ENCODE peak calls at places on chromosomes 7 and 10, in six cellular contexts. G, C, J, T, M and Z are unnamed samples.

GRCh38 chr7:21500117-21500516 is 42.7 kb upstream of the DNAH11 start:
- DNase-seq in M (no peak), G (no peak), C (no peak), T (no peak), J (no peak), Z (no peak)

GRCh38 chr7:156236181-156236889 is 404.2 kb upstream of the RNF32 start:
- DNase-seq in G (no peak), J (no peak), M (no peak), C (no peak), T (no peak), Z (no peak)

GRCh38 chr7:27169658-27170493 is 4.2 kb downstream of the HOXA10 start:
- DNase-seq in M (peak; percentile 30), C (no peak), J (peak; percentile 91), G (no peak), T (no peak), Z (peak; percentile 77)

GRCh38 chr7:95691464-95691863 is 80.9 kb upstream of the DYNC1I1 start:
- DNase-seq in C (no peak), M (no peak), G (no peak), T (no peak), J (no peak), Z (no peak)

GRCh38 chr10:81831060-81831459 is 43.9 kb upstream of the NRG3 start:
- DNase-seq in C (no peak), J (no peak), M (no peak), T (peak; percentile 72), G (no peak), Z (no peak)

GRCh38 chr7:56229631-56230030 is 113.4 kb upstream of the NUPR2 start:
- DNase-seq in M (no peak), J (no peak), G (no peak), C (no peak), T (no peak), Z (no peak)

GRCh38 chr10:80324086-80324485 is 32.5 kb downstream of the DYDC1 start:
- DNase-seq in C (no peak), G (peak; percentile 36), J (peak; percentile 54), M (no peak), T (no peak), Z (peak; percentile 55)

GRCh38 chr7:70505886-70506285 is 626.1 kb upstream of the GALNT17 start:
- DNase-seq in G (no peak), T (no peak), C (no peak), J (no peak), M (no peak), Z (no peak)

GRCh38 chr7:154394804-154395203 is 342.6 kb downstream of the DPP6 start:
- DNase-seq in C (no peak), T (no peak), G (no peak), J (no peak), M (no peak), Z (no peak)

GRCh38 chr10:19833508-19833824 is 17.2 kb downstream of the PLXDC2 start:
- DNase-seq in C (no peak), J (no peak), M (no peak), G (no peak), T (no peak), Z (no peak)

GRCh38 chr7:40777913-40778312 is 643.1 kb downstream of the SUGCT start:
- DNase-seq in J (no peak), G (no peak), T (no peak), M (no peak), C (no peak), Z (no peak)

GRCh38 chr10:93667795-93668194 is 34.6 kb downstream of the FRA10AC1 start:
- DNase-seq in G (no peak), J (no peak), T (no peak), C (no peak), M (no peak), Z (no peak)

GRCh38 chr10:73084209-73084608 is 12.5 kb downstream of the P4HA1 start:
- DNase-seq in T (no peak), J (no peak), C (no peak), G (no peak), M (no peak), Z (no peak)

GRCh38 chr10:132588301-132589013 is 50.9 kb downstream of the INPP5A start:
- DNase-seq in J (no peak), M (no peak), T (peak; percentile 82), C (no peak), G (peak; percentile 23), Z (peak; percentile 76)

GRCh38 chr7:151248191-151249033 is at the start of gene SMARCD3:
- DNase-seq in C (peak; percentile 53), M (peak; percentile 36), G (peak; percentile 58), J (peak; percentile 60), T (peak; percentile 89), Z (peak; percentile 69)

GRCh38 chr7:8434290-8435002 is 1.0 kb downstream of the NXPH1 start:
- DNase-seq in T (no peak), G (no peak), M (no peak), J (no peak), C (no peak), Z (no peak)

GRCh38 chr10:2929859-2930258 is 137.5 kb upstream of the PFKP start:
- DNase-seq in C (no peak), G (no peak), T (no peak), M (no peak), J (no peak), Z (no peak)

GRCh38 chr7:25026156-25026555 is 46.2 kb upstream of the OSBPL3 start:
- DNase-seq in T (no peak), J (no peak), M (no peak), C (no peak), G (no peak), Z (no peak)

GRCh38 chr10:96921655-96922054 is 89.6 kb downstream of the LCOR start:
- DNase-seq in J (no peak), C (no peak), M (no peak), G (no peak), T (no peak), Z (no peak)

GRCh38 chr7:100825215-100825671 is 2.1 kb downstream of the EPHB4 start:
- DNase-seq in M (no peak), T (no peak), J (no peak), G (no peak), C (no peak), Z (peak; percentile 41)

GRCh38 chr10:7853892-7854289 is 35.6 kb downstream of the TAF3 start:
- DNase-seq in J (no peak), M (no peak), G (no peak), C (no peak), T (no peak), Z (no peak)

GRCh38 chr7:5088906-5089305 is 43.2 kb downstream of the RBAK start:
- DNase-seq in G (no peak), C (no peak), T (no peak), M (no peak), J (no peak), Z (no peak)

GRCh38 chr10:46557319-46558140 is 1.1 kb upstream of the GPRIN2 start:
- DNase-seq in T (peak; percentile 77), C (peak; percentile 15), J (no peak), M (no peak), G (no peak), Z (no peak)

GRCh38 chr7:77985232-77985973 is 186.8 kb downstream of the PHTF2 start:
- DNase-seq in M (no peak), C (no peak), J (no peak), G (no peak), T (peak; percentile 59), Z (no peak)

GRCh38 chr10:120477723-120478270 is 20.8 kb downstream of the PLPP4 start:
- DNase-seq in J (peak; percentile 17), T (no peak), M (no peak), G (peak; percentile 16), C (no peak), Z (peak; percentile 65)

GRCh38 chr7:142711196-142711595 is 38.1 kb upstream of the PRSS1 start:
- DNase-seq in G (no peak), T (no peak), J (peak; percentile 14), M (no peak), C (no peak), Z (peak; percentile 3)